ENCODE peak calls at places on chromosomes 4 and X, in five cellular contexts. X is NB4, Q is uterus, H is endothelial cell of umbilical vein, M is right lobe of liver. J is an unnamed sample.

GRCh38 chrX:46257451-46257879 is 287.8 kb downstream of the ZNF674 start:
- DNase-seq in X (no peak), Q (no peak), H (no peak), M (no peak), J (no peak)

GRCh38 chr4:113349400-113349799 is 299.9 kb downstream of the ANK2 start:
- DNase-seq in X (peak), Q (no peak), H (peak), M (no peak), J (no peak)

GRCh38 chr4:41613362-41613761 is 75.4 kb downstream of the LIMCH1 start:
- DNase-seq in X (no peak), Q (no peak), H (no peak), M (no peak), J (no peak)

GRCh38 chrX:71098302-71098701 is 2.7 kb downstream of the FOXO4 start:
- DNase-seq in X (peak), Q (peak), H (peak), M (no peak), J (peak)

GRCh38 chr4:105715692-105716278 is 7.2 kb downstream of the GSTCD start:
- DNase-seq in X (peak), Q (no peak), H (peak), M (no peak), J (peak)

GRCh38 chrX:29687687-29688086 is 527.7 kb upstream of the MAGEB2 start:
- DNase-seq in X (no peak), Q (no peak), H (peak), M (no peak), J (no peak)

GRCh38 chr4:188282620-188283232 is 143.5 kb downstream of the TRIML1 start:
- DNase-seq in X (no peak), Q (no peak), H (no peak), M (no peak), J (no peak)

GRCh38 chrX:77398341-77398740 is 48.8 kb upstream of the FGF16 start:
- DNase-seq in X (no peak), Q (no peak), H (no peak), M (no peak), J (no peak)

GRCh38 chrX:149825424-149825823 is 43.7 kb downstream of the MAGEA9 start:
- DNase-seq in X (peak), Q (no peak), H (peak), M (no peak), J (peak)

GRCh38 chrX:154598656-154599055 is 13.7 kb downstream of the CTAG1A start:
- DNase-seq in X (no peak), Q (no peak), H (no peak), M (no peak), J (no peak)

GRCh38 chrX:41718481-41719245 is 5.3 kb upstream of the GPR82 start:
- DNase-seq in X (no peak), Q (no peak), H (no peak), M (no peak), J (no peak)

DNA sequence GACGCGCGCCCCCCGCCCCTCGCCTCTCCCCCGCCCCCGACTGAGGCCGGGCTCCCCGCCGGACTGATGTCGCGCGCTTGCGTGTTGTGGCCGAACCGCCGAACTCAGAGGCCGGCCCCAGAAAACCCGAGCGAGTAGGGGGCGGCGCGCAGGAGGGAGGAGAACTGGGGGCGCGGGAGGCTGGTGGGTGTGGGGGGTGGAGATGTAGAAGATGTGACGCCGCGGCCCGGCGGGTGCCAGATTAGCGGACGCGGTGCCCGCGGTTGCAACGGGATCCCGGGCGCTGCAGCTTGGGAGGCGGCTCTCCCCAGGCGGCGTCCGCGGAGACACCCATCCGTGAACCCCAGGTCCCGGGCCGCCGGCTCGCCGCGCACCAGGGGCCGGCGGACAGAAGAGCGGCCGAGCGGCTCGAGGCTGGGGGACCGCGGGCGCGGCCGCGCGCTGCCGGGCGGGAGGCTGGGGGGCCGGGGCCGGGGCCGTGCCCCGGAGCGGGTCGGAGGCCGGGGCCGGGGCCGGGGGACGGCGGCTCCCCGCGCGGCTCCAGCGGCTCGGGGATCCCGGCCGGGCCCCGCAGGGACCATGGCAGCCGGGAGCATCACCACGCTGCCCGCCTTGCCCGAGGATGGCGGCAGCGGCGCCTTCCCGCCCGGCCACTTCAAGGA is at the start of gene FGF2:
- DNase-seq in X (peak), Q (peak), H (peak), M (peak), J (peak)
- TF ChIP-seq POLR2A in X (no peak), Q (no peak), H (peak), M (no peak), J (no peak)

GRCh38 chr4:90127223-90127705 is at the start of gene CCSER1:
- DNase-seq in X (no peak), Q (peak), H (peak), M (peak), J (peak)
- TF ChIP-seq POLR2A in X (no peak), Q (peak), H (peak), M (peak), J (peak)

GRCh38 chrX:2608638-2609430 is 82.3 kb upstream of the CD99 start:
- DNase-seq in X (peak), Q (peak), H (peak), M (peak), J (no peak)
- TF ChIP-seq POLR2A in X (peak), Q (no peak), H (peak), M (peak), J (no peak)

DNA sequence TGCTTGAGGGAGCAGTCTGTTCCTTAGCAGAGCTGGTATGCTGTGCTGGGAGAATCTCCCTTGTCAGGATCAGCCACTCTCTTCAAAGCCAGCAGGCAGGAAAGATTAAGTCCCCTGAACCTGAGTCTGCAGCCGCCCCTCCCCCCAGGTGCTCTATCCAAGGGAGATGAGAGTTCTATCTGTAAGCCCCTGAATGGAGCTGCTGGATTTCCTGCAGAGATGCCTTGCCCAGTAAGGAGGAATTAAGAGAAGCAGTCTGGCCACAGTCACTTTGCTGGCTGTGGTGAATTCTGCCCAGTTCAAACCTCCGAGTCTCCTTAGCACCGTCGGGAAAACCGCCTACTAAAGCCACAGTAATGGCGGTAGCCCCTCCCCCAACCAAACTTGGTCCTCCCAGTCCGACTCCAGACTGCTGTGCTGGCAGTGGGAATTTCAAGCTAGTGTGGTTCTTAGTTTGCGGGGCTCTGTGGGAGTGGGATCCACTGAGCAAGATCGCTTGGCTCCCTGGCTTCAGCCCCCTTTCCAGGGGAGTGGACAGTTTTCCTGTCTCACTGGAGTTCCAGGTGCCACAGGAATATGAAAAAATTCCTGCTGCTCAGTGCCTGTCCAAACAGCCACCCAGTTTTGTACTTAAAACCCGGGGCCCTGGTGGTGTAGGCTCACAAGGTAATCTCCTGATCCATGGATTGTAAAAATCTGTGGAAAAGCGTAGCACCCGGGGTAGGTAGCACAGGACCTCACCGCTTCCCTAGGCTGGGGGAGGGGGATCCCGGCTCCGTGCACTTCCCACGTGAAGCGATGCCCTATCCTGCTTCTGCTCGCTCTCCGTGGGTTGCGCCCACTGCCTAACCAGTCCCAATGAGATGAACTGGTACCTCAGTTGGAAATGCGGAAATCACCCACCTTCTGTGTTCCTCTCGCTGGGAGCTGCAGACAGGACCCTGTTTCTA is 38.0 kb downstream of the RAB28 start:
- DNase-seq in X (no peak), Q (no peak), H (no peak), M (no peak), J (peak)
- TF ChIP-seq POLR2A in X (no peak), Q (no peak), H (no peak), M (no peak), J (no peak)

DNA sequence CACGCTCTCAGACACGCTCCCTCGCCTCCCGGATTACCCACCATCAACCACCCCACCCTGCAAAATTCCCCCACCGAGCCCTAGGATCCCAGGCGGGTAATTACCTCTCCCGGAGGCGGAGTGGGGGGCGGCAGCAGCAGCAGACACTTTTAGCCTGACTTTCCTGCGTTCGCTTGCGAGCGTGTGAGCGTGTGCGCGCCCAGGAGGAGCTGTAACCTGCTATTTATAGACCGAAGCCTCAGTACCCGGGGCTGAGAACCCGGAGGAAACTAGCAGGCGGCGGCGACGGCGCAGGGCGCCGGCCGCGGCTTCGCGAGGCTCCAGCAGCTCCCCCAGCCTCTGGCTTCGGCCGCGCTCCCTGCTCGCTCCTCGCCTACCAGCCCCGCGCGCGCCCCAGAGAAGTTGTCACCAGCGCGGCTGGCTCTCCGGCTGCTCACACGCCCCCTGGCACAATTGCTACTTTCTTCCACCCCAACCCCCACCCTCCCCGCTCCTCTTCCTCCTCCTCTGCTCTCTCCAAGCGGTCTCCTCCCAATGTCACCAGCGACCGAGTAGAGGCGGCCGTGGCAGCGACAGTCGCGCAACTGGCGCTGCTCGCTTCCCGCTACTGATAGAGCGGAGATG is at the start of gene INPP4B:
- DNase-seq in X (no peak), Q (peak), H (peak), M (no peak), J (peak)
- TF ChIP-seq POLR2A in X (no peak), Q (peak), H (no peak), M (no peak), J (no peak)

GRCh38 chr4:184762100-184762499 is 28.2 kb upstream of the CENPU start:
- DNase-seq in X (no peak), Q (no peak), H (no peak), M (no peak), J (peak)
- TF ChIP-seq POLR2A in X (no peak), Q (no peak), H (no peak), M (no peak), J (no peak)